ENCODE peak calls at places on chromosomes 4 and X, in four cellular contexts. Z is SK-N-SH, T is HepG2, I is H1. O is an unnamed sample.

GRCh38 chr4:147340111-147340510 is 140.8 kb upstream of the EDNRA start:
- DNase-seq in Z (no peak), T (no peak), I (no peak), O (no peak)

GRCh38 chrX:139881572-139881971 is 51.3 kb downstream of the ATP11C start:
- DNase-seq in Z (no peak), T (no peak), I (no peak), O (no peak)

GRCh38 chr4:137678796-137679195 is 146.5 kb upstream of the PCDH18 start:
- DNase-seq in Z (no peak), T (no peak), I (no peak), O (no peak)

GRCh38 chrX:130020661-130021324 is 38.4 kb downstream of the BCORL1 start:
- DNase-seq in Z (no peak), T (no peak), I (no peak), O (no peak)

GRCh38 chr4:168881754-168882153 is 128.3 kb downstream of the CBR4 start:
- DNase-seq in Z (no peak), T (no peak), I (no peak), O (no peak)

GRCh38 chr4:5979981-5980380 is 38.2 kb downstream of the C4orf50 start:
- DNase-seq in Z (peak; percentile 80), T (no peak), I (peak; percentile 87), O (no peak)

GRCh38 chr4:54539500-54540029 is 118.2 kb upstream of the KIT start:
- DNase-seq in Z (peak; percentile 87), T (peak; percentile 6), I (peak; percentile 78), O (no peak)

GRCh38 chr4:7530932-7531639 is 96.4 kb upstream of the PSAPL1 start:
- DNase-seq in Z (no peak), T (peak; percentile 53), I (no peak), O (no peak)

GRCh38 chr4:169619518-169619957 is 840 bp upstream of the CLCN3 start:
- DNase-seq in Z (peak; percentile 42), T (peak; percentile 64), I (no peak), O (no peak)

GRCh38 chr4:122787940-122788339 is 38.7 kb upstream of the FGF2 start:
- DNase-seq in Z (no peak), T (no peak), I (no peak), O (no peak)

GRCh38 chr4:139794158-139794954 is 128.7 kb downstream of the MGST2 start:
- DNase-seq in Z (peak; percentile 45), T (no peak), I (no peak), O (no peak)

GRCh38 chrX:20267924-20268701 is 1.4 kb upstream of the RPS6KA3 start:
- DNase-seq in Z (peak; percentile 56), T (no peak), I (peak; percentile 63), O (no peak)

GRCh38 chr4:182938213-182938645 is 21.0 kb upstream of the DCTD start:
- DNase-seq in Z (peak; percentile 84), T (peak; percentile 47), I (peak; percentile 89), O (no peak)

GRCh38 chrX:151714367-151714766 is 1.5 kb upstream of the FATE1 start:
- DNase-seq in Z (no peak), T (no peak), I (no peak), O (no peak)

GRCh38 chrX:151715735-151716134 is at the start of gene FATE1:
- DNase-seq in Z (no peak), T (no peak), I (no peak), O (no peak)

GRCh38 chrX:151711787-151712186 is 4.0 kb upstream of the FATE1 start:
- DNase-seq in Z (no peak), T (no peak), I (no peak), O (no peak)

GRCh38 chrX:151712253-151712652 is 3.6 kb upstream of the FATE1 start:
- DNase-seq in Z (no peak), T (no peak), I (no peak), O (no peak)

DNA sequence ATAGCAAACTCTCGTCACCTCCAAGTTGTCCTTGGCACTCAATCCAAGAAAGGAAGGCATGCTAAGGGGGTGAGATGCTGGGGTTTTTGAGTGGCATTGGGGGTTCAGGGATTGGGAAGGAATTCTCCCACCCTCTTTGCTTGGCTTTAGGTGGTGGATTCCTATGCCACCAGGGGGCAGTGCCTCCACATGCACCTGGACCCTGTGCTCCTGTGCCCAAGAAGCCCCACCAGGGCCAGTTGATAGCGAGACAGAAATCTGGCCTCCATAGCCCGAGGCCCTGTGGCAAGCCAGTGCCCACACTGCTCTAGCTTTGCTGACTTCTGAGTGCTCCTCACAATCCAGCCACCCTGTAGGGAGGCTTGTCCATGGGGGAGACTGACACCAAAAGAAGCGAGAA is 2.0 kb upstream of the FATE1 start:
- DNase-seq in Z (peak; percentile 48), T (peak; percentile 0), I (peak; percentile 63), O (no peak)
- TF ChIP-seq TCF12 in Z (no peak), T (no peak), I (no peak), O (no peak)

GRCh38 chr4:1731180-1731579 is 9.9 kb downstream of the TACC3 start:
- DNase-seq in Z (no peak), T (no peak), I (no peak), O (no peak)
- H4K20me1 ChIP-seq in Z (peaks cover 10% of the 10 kb centered on the region), T (peaks cover 3% of the 10 kb centered on the region), I (peaks cover 23% of the 10 kb centered on the region), O (no peaks in the 10 kb centered on the region)

DNA sequence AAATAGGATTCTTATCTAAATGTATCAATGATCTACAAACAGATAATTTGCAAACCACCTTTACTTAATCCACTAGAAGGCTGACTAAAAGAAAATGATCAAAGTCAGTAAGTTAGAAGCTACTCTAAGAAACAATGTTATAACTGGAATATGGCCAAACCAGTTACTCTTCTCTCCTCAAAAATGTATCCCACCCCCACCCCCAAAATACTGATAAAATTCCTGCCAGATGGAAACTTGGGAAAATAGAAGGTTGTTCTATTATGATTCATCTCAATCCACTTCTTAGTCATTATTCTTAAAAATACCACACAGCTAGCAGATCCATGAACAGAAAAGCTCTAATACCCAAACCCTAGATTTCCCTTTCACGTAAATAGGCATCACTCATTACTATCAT is 206.4 kb downstream of the KLHL13 start:
- DNase-seq in Z (no peak), T (no peak), I (no peak), O (no peak)
- TF ChIP-seq TCF12 in Z (peak; percentile 28), T (no peak), I (no peak), O (no peak)

DNA sequence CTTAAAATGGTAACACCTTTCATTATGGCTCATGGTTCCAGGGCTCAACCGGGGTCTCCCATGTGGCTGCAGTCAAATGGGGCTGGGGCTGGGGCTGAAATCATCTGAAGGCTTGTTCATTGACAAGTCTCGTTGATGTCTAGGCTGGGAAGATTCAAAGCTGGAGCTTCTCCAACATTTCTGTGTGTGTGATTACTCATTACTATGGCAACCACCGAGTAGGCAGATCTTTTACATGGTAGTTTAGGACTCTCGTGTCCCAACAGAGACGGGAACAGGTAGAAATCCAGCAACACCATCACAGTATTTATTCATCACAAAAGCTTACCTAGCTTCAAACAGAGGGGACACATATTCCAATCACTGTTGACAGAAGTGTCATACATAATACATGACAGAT is 7.8 kb downstream of the YTHDC1 start:
- DNase-seq in Z (no peak), T (no peak), I (no peak), O (no peak)
- H4K20me1 ChIP-seq in Z (peaks cover 98% of the 10 kb centered on the region), T (peaks cover 81% of the 10 kb centered on the region), I (peaks cover 19% of the 10 kb centered on the region), O (peaks cover 12% of the 10 kb centered on the region)

GRCh38 chrX:119101168-119101567 is 26.4 kb downstream of the KIAA1210 start:
- DNase-seq in Z (no peak), T (no peak), I (no peak), O (no peak)

DNA sequence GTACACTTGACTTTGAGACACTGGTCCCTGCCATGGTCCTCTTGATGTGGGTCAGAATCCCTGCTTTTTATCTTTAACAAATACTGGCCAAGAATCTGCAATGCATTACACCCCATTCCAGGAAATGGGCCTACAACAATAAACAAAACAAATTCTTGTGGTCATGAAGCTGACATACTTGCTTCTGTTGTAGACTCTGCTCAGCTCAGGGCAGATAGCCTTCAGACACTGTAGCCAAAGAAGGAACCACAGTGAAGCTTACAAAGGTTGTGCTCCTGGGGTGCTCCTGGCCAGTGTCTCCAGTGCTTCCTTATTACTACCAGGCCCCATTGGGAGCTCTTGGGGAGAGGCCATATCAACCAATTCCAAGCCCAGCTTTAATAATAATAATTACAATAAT is 21.8 kb downstream of the KIAA1210 start:
- DNase-seq in Z (no peak), T (no peak), I (no peak), O (no peak)
- TF ChIP-seq TCF12 in Z (no peak), T (no peak), I (no peak), O (no peak)

O was measured in GM12878.